ENCODE peak calls at places on chromosomes 11 and 22, in six cellular contexts. One of them, this sample, is unnamed.

GRCh38 chr11:31656051-31656450 is 146.5 kb downstream of the ELP4 start:
- DNase-seq in stromal cell of bone marrow: no peak
- DNase-seq in myocyte: no peak
- DNase-seq in activated naive CD4-positive, alpha-beta T cell: no peak
- DNase-seq in NCI-H748 treated with DMSO at 0.1 percent for 48 hours: no peak
- DNase-seq in RWPE1: no peak
- DNase-seq in this sample: no peak

GRCh38 chr22:47017245-47017644 is 254.8 kb downstream of the TBC1D22A start:
- DNase-seq in RWPE1: no peak
- DNase-seq in activated naive CD4-positive, alpha-beta T cell: no peak
- DNase-seq in myocyte: no peak
- DNase-seq in stromal cell of bone marrow: no peak
- DNase-seq in NCI-H748 treated with DMSO at 0.1 percent for 48 hours: no peak
- DNase-seq in this sample: no peak

GRCh38 chr11:2587976-2588748 is 111.6 kb downstream of the KCNQ1OT1 start:
- DNase-seq in activated naive CD4-positive, alpha-beta T cell: no peak
- DNase-seq in stromal cell of bone marrow: no peak
- DNase-seq in NCI-H748 treated with DMSO at 0.1 percent for 48 hours: no peak
- DNase-seq in RWPE1: no peak
- DNase-seq in myocyte: no peak
- DNase-seq in this sample: no peak

GRCh38 chr11:7882860-7883259 is 48.2 kb downstream of the OR10A6 start:
- DNase-seq in RWPE1: no peak
- DNase-seq in NCI-H748 treated with DMSO at 0.1 percent for 48 hours: no peak
- DNase-seq in activated naive CD4-positive, alpha-beta T cell: no peak
- DNase-seq in stromal cell of bone marrow: no peak
- DNase-seq in myocyte: no peak
- DNase-seq in this sample: no peak

GRCh38 chr22:23762866-23763578 is at the start of gene C22orf15:
- DNase-seq in stromal cell of bone marrow: no peak
- DNase-seq in RWPE1: no peak
- DNase-seq in myocyte: no peak
- DNase-seq in NCI-H748 treated with DMSO at 0.1 percent for 48 hours: no peak
- DNase-seq in activated naive CD4-positive, alpha-beta T cell: no peak
- DNase-seq in this sample: no peak

GRCh38 chr22:45192701-45193187 is 29.0 kb downstream of the NUP50 start:
- DNase-seq in activated naive CD4-positive, alpha-beta T cell: no peak
- DNase-seq in myocyte: no peak
- DNase-seq in RWPE1: no peak
- DNase-seq in stromal cell of bone marrow: no peak
- DNase-seq in NCI-H748 treated with DMSO at 0.1 percent for 48 hours: no peak
- DNase-seq in this sample: no peak

GRCh38 chr11:2511421-2512369 is 66.9 kb downstream of the KCNQ1 start:
- DNase-seq in RWPE1: no peak
- DNase-seq in stromal cell of bone marrow: no peak
- DNase-seq in NCI-H748 treated with DMSO at 0.1 percent for 48 hours: no peak
- DNase-seq in activated naive CD4-positive, alpha-beta T cell: no peak
- DNase-seq in myocyte: peak
- DNase-seq in this sample: no peak

GRCh38 chr11:132448334-132448995 is 1078.0 kb downstream of the NTM start:
- DNase-seq in myocyte: no peak
- DNase-seq in RWPE1: no peak
- DNase-seq in activated naive CD4-positive, alpha-beta T cell: no peak
- DNase-seq in NCI-H748 treated with DMSO at 0.1 percent for 48 hours: no peak
- DNase-seq in stromal cell of bone marrow: peak
- DNase-seq in this sample: no peak

GRCh38 chr22:39614442-39614841 is 43.9 kb downstream of the CACNA1I start:
- DNase-seq in RWPE1: no peak
- DNase-seq in myocyte: no peak
- DNase-seq in stromal cell of bone marrow: no peak
- DNase-seq in NCI-H748 treated with DMSO at 0.1 percent for 48 hours: no peak
- DNase-seq in activated naive CD4-positive, alpha-beta T cell: no peak
- DNase-seq in this sample: no peak

GRCh38 chr11:118310781-118311485 is 6.4 kb downstream of the CD3E start:
- DNase-seq in stromal cell of bone marrow: no peak
- DNase-seq in RWPE1: no peak
- DNase-seq in activated naive CD4-positive, alpha-beta T cell: no peak
- DNase-seq in myocyte: no peak
- DNase-seq in NCI-H748 treated with DMSO at 0.1 percent for 48 hours: no peak
- DNase-seq in this sample: no peak

GRCh38 chr11:27710536-27710935 is 10.3 kb upstream of the BDNF start:
- DNase-seq in stromal cell of bone marrow: no peak
- DNase-seq in RWPE1: no peak
- DNase-seq in NCI-H748 treated with DMSO at 0.1 percent for 48 hours: no peak
- DNase-seq in myocyte: no peak
- DNase-seq in activated naive CD4-positive, alpha-beta T cell: no peak
- DNase-seq in this sample: no peak

GRCh38 chr11:70067591-70068341 is 10.4 kb upstream of the ANO1 start:
- DNase-seq in myocyte: no peak
- DNase-seq in stromal cell of bone marrow: no peak
- DNase-seq in activated naive CD4-positive, alpha-beta T cell: no peak
- DNase-seq in NCI-H748 treated with DMSO at 0.1 percent for 48 hours: peak
- DNase-seq in RWPE1: peak
- DNase-seq in this sample: no peak

GRCh38 chr22:31084811-31085492 is 3.8 kb downstream of the SMTN start:
- DNase-seq in stromal cell of bone marrow: no peak
- DNase-seq in RWPE1: no peak
- DNase-seq in NCI-H748 treated with DMSO at 0.1 percent for 48 hours: no peak
- DNase-seq in myocyte: peak
- DNase-seq in activated naive CD4-positive, alpha-beta T cell: peak
- DNase-seq in this sample: peak

GRCh38 chr11:104897891-104898684 is at the start of gene CASP12:
- DNase-seq in stromal cell of bone marrow: no peak
- DNase-seq in RWPE1: no peak
- DNase-seq in myocyte: peak
- DNase-seq in activated naive CD4-positive, alpha-beta T cell: no peak
- DNase-seq in NCI-H748 treated with DMSO at 0.1 percent for 48 hours: no peak
- DNase-seq in this sample: no peak